ENCODE peak calls at places on chromosome 3, in nine cellular contexts. B is CD4-positive, CD25-positive, alpha-beta regulatory T cell; C is lower lobe of right lung; E is gastroesophageal sphincter; A is thoracic aorta; X is activated CD8-positive, alpha-beta T cell treated with anti-CD3 and anti-CD28 coated beads, Interleukin-2, amount 10 ng/mL, durations not matched to agents 7 days and 5 days; G is Right ventricle myocardium inferior; N is RWPE2; K is naive thymus-derived CD4-positive, alpha-beta T cell. D is an unnamed sample.

GRCh38 chr3:487580-487979 is 291.0 kb downstream of the CHL1 start:
- ATAC-seq in B (no peak), C (no peak), E (no peak), A (no peak), X (no peak), G (no peak), N (peak), K (no peak), D (no peak)

GRCh38 chr3:58116161-58116955 is 94.4 kb downstream of the DNASE1L3 start:
- ATAC-seq in B (peak), C (peak), E (no peak), A (no peak), X (peak), G (no peak), N (peak), K (peak), D (peak)

GRCh38 chr3:18418173-18418572 is 7.0 kb downstream of the SATB1 start:
- ATAC-seq in B (no peak), C (no peak), E (no peak), A (no peak), X (peak), G (no peak), N (no peak), K (peak), D (no peak)

GRCh38 chr3:8197384-8197783 is 304.2 kb upstream of the LMCD1 start:
- ATAC-seq in B (no peak), C (no peak), E (peak), A (no peak), X (no peak), G (peak), N (no peak), K (no peak), D (peak)

GRCh38 chr3:58027704-58028317 is 19.6 kb downstream of the FLNB start:
- ATAC-seq in B (no peak), C (no peak), E (no peak), A (no peak), X (no peak), G (no peak), N (no peak), K (no peak), D (no peak)

GRCh38 chr3:109224333-109224732 is 87.8 kb downstream of the C3orf85 start:
- ATAC-seq in B (no peak), C (no peak), E (no peak), A (no peak), X (no peak), G (no peak), N (no peak), K (no peak), D (peak)

GRCh38 chr3:69359339-69359893 is 26.5 kb downstream of the FRMD4B start:
- ATAC-seq in B (no peak), C (no peak), E (no peak), A (peak), X (no peak), G (peak), N (no peak), K (no peak), D (no peak)

GRCh38 chr3:52835766-52836470 is 1.1 kb upstream of the MUSTN1 start:
- ATAC-seq in B (no peak), C (no peak), E (no peak), A (no peak), X (no peak), G (peak), N (no peak), K (no peak), D (no peak)

GRCh38 chr3:33954956-33955355 is 156.5 kb downstream of the PDCD6IP start:
- ATAC-seq in B (no peak), C (no peak), E (no peak), A (no peak), X (no peak), G (no peak), N (no peak), K (no peak), D (no peak)

GRCh38 chr3:122008166-122008565 is 13.9 kb downstream of the ILDR1 start:
- ATAC-seq in B (no peak), C (no peak), E (no peak), A (no peak), X (no peak), G (no peak), N (no peak), K (no peak), D (no peak)

GRCh38 chr3:10228248-10228950 is 19.9 kb upstream of the TATDN2 start:
- ATAC-seq in B (no peak), C (peak), E (no peak), A (no peak), X (peak), G (no peak), N (no peak), K (peak), D (no peak)

GRCh38 chr3:188706176-188706575 is 465.6 kb upstream of the TPRG1 start:
- ATAC-seq in B (no peak), C (no peak), E (no peak), A (no peak), X (no peak), G (no peak), N (peak), K (no peak), D (no peak)

GRCh38 chr3:160006282-160007163 is 17.9 kb downstream of the IL12A start:
- ATAC-seq in B (no peak), C (peak), E (peak), A (peak), X (no peak), G (peak), N (peak), K (peak), D (peak)

GRCh38 chr3:169965562-169965961 is 1.0 kb upstream of the SEC62 start:
- ATAC-seq in B (no peak), C (no peak), E (no peak), A (no peak), X (no peak), G (no peak), N (no peak), K (no peak), D (no peak)

GRCh38 chr3:190378240-190378891 is 9.6 kb upstream of the CLDN16 start:
- ATAC-seq in B (no peak), C (peak), E (peak), A (peak), X (no peak), G (peak), N (peak), K (no peak), D (no peak)

GRCh38 chr3:46564190-46565112 is 1.7 kb downstream of the LRRC2 start:
- ATAC-seq in B (no peak), C (no peak), E (no peak), A (no peak), X (no peak), G (peak), N (no peak), K (no peak), D (no peak)

GRCh38 chr3:30549600-30549999 is 56.8 kb upstream of the TGFBR2 start:
- ATAC-seq in B (no peak), C (peak), E (no peak), A (no peak), X (no peak), G (no peak), N (no peak), K (no peak), D (no peak)

GRCh38 chr3:194148383-194148782 is 12.4 kb downstream of the HES1 start:
- ATAC-seq in B (no peak), C (no peak), E (no peak), A (no peak), X (no peak), G (no peak), N (peak), K (no peak), D (no peak)

GRCh38 chr3:153744884-153745283 is 376.3 kb upstream of the ARHGEF26 start:
- ATAC-seq in B (no peak), C (no peak), E (no peak), A (no peak), X (no peak), G (no peak), N (no peak), K (no peak), D (no peak)

GRCh38 chr3:51559266-51559907 is 20.9 kb downstream of the RAD54L2 start:
- ATAC-seq in B (no peak), C (no peak), E (peak), A (no peak), X (no peak), G (peak), N (no peak), K (no peak), D (no peak)

GRCh38 chr3:55609230-55610100 is 122.4 kb upstream of the WNT5A start:
- ATAC-seq in B (no peak), C (no peak), E (no peak), A (no peak), X (no peak), G (no peak), N (no peak), K (no peak), D (no peak)

GRCh38 chr3:31550452-31551251 is 17.9 kb downstream of the STT3B start:
- ATAC-seq in B (peak), C (peak), E (no peak), A (no peak), X (peak), G (peak), N (no peak), K (peak), D (no peak)

GRCh38 chr3:31996195-31996594 is 14.6 kb downstream of the ZNF860 start:
- ATAC-seq in B (no peak), C (no peak), E (no peak), A (no peak), X (no peak), G (no peak), N (no peak), K (no peak), D (peak)

GRCh38 chr3:177642482-177643163 is 445.3 kb upstream of the TBL1XR1 start:
- ATAC-seq in B (peak), C (peak), E (peak), A (no peak), X (peak), G (no peak), N (no peak), K (peak), D (no peak)

GRCh38 chr3:10869460-10869859 is 53.4 kb downstream of the SLC6A11 start:
- ATAC-seq in B (no peak), C (no peak), E (no peak), A (no peak), X (no peak), G (no peak), N (peak), K (no peak), D (no peak)

GRCh38 chr3:143574933-143575332 is 273.3 kb downstream of the SLC9A9 start:
- ATAC-seq in B (no peak), C (no peak), E (no peak), A (no peak), X (no peak), G (no peak), N (no peak), K (no peak), D (no peak)

GRCh38 chr3:47752716-47753115 is 29.0 kb downstream of the SMARCC1 start:
- ATAC-seq in B (no peak), C (no peak), E (no peak), A (no peak), X (no peak), G (no peak), N (no peak), K (no peak), D (no peak)

GRCh38 chr3:185929192-185930151 is 8.3 kb downstream of the TRA2B start:
- ATAC-seq in B (no peak), C (peak), E (no peak), A (no peak), X (no peak), G (no peak), N (peak), K (no peak), D (no peak)

GRCh38 chr3:117434881-117435412 is 725.4 kb downstream of the TUSC7 start:
- ATAC-seq in B (no peak), C (no peak), E (no peak), A (no peak), X (no peak), G (no peak), N (no peak), K (no peak), D (no peak)

GRCh38 chr3:72411843-72412242 is 436.4 kb downstream of the SHQ1 start:
- ATAC-seq in B (no peak), C (peak), E (no peak), A (no peak), X (no peak), G (no peak), N (no peak), K (no peak), D (no peak)

GRCh38 chr3:129532261-129532660 is 3.8 kb downstream of the RHO start:
- ATAC-seq in B (no peak), C (no peak), E (no peak), A (no peak), X (no peak), G (no peak), N (no peak), K (no peak), D (no peak)

GRCh38 chr3:115725800-115726199 is 102.5 kb downstream of the GAP43 start:
- ATAC-seq in B (no peak), C (no peak), E (no peak), A (no peak), X (no peak), G (no peak), N (no peak), K (no peak), D (no peak)

GRCh38 chr3:48685293-48685602 is 467 bp downstream of the NCKIPSD start:
- ATAC-seq in B (no peak), C (no peak), E (no peak), A (no peak), X (no peak), G (no peak), N (no peak), K (no peak), D (no peak)

GRCh38 chr3:15979900-15980299 is 182.1 kb upstream of the ANKRD28 start:
- ATAC-seq in B (no peak), C (no peak), E (no peak), A (no peak), X (no peak), G (no peak), N (no peak), K (no peak), D (no peak)

GRCh38 chr3:8853081-8853480 is 83.7 kb upstream of the OXTR start:
- ATAC-seq in B (no peak), C (no peak), E (no peak), A (no peak), X (no peak), G (peak), N (no peak), K (no peak), D (no peak)

GRCh38 chr3:150609988-150610387 is 6.9 kb downstream of the SELENOT start:
- ATAC-seq in B (no peak), C (no peak), E (no peak), A (no peak), X (no peak), G (no peak), N (no peak), K (no peak), D (no peak)

D was measured in stimulated activated memory B cell treated with anti-CD40 and anti-IgM and Interleukin-4, amounts not matched to agents 10 μg/mL and 1 μg/mL and 100 μg/mL, for 72 hours.